ENCODE peak calls at places on chromosomes 7 and 10, in six cellular contexts. U, K, W, V, I and B are unnamed samples.

GRCh38 chr10:72685264-72685921 is 6.5 kb upstream of the MCU start:
- DNase-seq in U (no peak), K (no peak), W (no peak), V (no peak), I (no peak), B (no peak)

GRCh38 chr7:150370612-150371071 is 2.0 kb downstream of the REPIN1 start:
- DNase-seq in U (no peak), K (no peak), W (no peak), V (no peak), I (peak; percentile 51), B (no peak)

GRCh38 chr7:112855227-112855626 is 65.0 kb upstream of the TMEM168 start:
- DNase-seq in U (no peak), K (no peak), W (no peak), V (no peak), I (no peak), B (no peak)

GRCh38 chr10:114955984-114956383 is 18.0 kb downstream of the TRUB1 start:
- DNase-seq in U (no peak), K (no peak), W (no peak), V (no peak), I (no peak), B (no peak)

GRCh38 chr10:130023454-130024230 is 59.6 kb upstream of the EBF3 start:
- DNase-seq in U (no peak), K (no peak), W (no peak), V (no peak), I (no peak), B (no peak)

GRCh38 chr7:36001546-36001945 is 151.5 kb upstream of the EEPD1 start:
- DNase-seq in U (no peak), K (no peak), W (no peak), V (no peak), I (peak; percentile 20), B (no peak)

GRCh38 chr7:131546126-131546525 is 10.3 kb downstream of the PODXL start:
- DNase-seq in U (no peak), K (no peak), W (no peak), V (no peak), I (peak; percentile 39), B (no peak)

GRCh38 chr7:38822556-38822955 is 86.4 kb downstream of the VPS41 start:
- DNase-seq in U (no peak), K (no peak), W (no peak), V (no peak), I (no peak), B (no peak)

GRCh38 chr7:149856-150636 is 42.3 kb upstream of the FAM20C start:
- DNase-seq in U (peak; percentile 44), K (no peak), W (no peak), V (peak; percentile 28), I (no peak), B (peak; percentile 79)

GRCh38 chr10:16933799-16934198 is 116.6 kb upstream of the RSU1 start:
- DNase-seq in U (no peak), K (no peak), W (no peak), V (no peak), I (no peak), B (peak; percentile 75)

GRCh38 chr7:93921607-93922446 is at the start of gene GNG11:
- DNase-seq in U (peak; percentile 59), K (peak; percentile 8), W (peak; percentile 38), V (peak; percentile 53), I (peak; percentile 84), B (peak; percentile 88)

GRCh38 chr7:137772748-137773147 is 74.0 kb downstream of the DGKI start:
- DNase-seq in U (no peak), K (no peak), W (no peak), V (no peak), I (peak; percentile 86), B (no peak)

GRCh38 chr10:124903119-124903518 is 38.8 kb upstream of the ZRANB1 start:
- DNase-seq in U (no peak), K (no peak), W (no peak), V (no peak), I (no peak), B (no peak)